ENCODE peak calls at places on chromosomes 16 and 17, in four cellular contexts. Z, F, X and D are unnamed samples. For H3K36me3 and H3K4me1, the result is how much of the 10 kb centered on the place peaks cover.

GRCh38 chr17:14038206-14038605 is 31.1 kb upstream of the COX10 start:
- DNase-seq in Z (no peak), F (no peak), X (no peak), D (no peak)

GRCh38 chr17:55496094-55496881 is 15.0 kb downstream of the SMIM36 start:
- DNase-seq in Z (no peak), F (no peak), X (no peak), D (peak)

GRCh38 chr16:66752379-66752778 is 970 bp upstream of the DYNC1LI2 start:
- DNase-seq in Z (no peak), F (no peak), X (no peak), D (no peak)

GRCh38 chr16:27639588-27640276 is 89.8 kb downstream of the KATNIP start:
- DNase-seq in Z (no peak), F (no peak), X (no peak), D (peak)

GRCh38 chr16:11079657-11080187 is 135.4 kb downstream of the CLEC16A start:
- DNase-seq in Z (no peak), F (no peak), X (no peak), D (no peak)

GRCh38 chr16:54116126-54116525 is 170.5 kb downstream of the IRX3 start:
- DNase-seq in Z (no peak), F (no peak), X (no peak), D (no peak)

GRCh38 chr17:48961516-48962233 is 6.7 kb downstream of the GIP start:
- DNase-seq in Z (no peak), F (no peak), X (peak), D (no peak)

GRCh38 chr16:90022209-90023077 is 3.2 kb upstream of the DBNDD1 start:
- DNase-seq in Z (peak), F (peak), X (peak), D (peak)

GRCh38 chr16:11734025-11734652 is 8.5 kb downstream of the TXNDC11 start:
- DNase-seq in Z (no peak), F (no peak), X (no peak), D (no peak)

DNA sequence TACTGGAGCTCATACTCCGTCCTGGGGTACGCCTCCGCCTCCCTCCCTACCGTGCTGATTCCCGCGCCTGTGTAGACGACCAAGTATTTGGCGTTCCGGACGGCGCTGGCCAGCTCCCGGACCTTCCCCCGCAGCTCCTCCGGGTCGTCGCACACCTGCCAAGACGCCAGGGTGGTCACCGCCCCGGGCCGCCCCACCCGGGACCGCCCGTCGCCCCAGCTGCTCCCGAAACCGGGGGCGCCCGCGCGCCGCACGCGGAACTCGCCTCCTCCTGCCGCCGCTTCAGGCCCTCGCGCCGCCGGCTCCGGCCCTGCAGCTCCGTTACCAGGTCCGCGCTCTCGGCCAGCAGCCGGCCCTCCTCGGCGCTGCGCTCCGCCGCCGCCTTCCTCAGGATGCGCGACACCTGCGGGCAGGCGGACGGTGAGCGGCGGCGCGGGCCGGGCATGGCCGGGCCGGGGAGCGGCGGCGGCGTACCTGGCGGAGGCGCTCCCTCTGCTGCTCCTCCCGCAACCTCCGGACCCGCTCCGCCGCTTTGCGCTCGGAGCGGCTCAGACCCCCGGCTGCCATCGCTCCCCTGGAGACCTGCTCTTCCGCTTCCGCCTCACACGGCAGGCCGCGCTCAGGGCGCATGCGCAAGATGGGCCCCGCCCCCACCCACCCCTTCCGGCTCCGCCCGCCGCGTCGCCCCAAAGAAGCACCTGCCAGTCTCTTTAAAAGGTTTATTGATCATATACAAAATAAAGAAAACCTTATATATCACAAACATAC is at the start of gene SIRT7:
- DNase-seq in Z (peak), F (peak), X (no peak), D (peak)
- H3K36me3 ChIP-seq in Z (half or more), F (under half), X (half or more), D (under half)

DNA sequence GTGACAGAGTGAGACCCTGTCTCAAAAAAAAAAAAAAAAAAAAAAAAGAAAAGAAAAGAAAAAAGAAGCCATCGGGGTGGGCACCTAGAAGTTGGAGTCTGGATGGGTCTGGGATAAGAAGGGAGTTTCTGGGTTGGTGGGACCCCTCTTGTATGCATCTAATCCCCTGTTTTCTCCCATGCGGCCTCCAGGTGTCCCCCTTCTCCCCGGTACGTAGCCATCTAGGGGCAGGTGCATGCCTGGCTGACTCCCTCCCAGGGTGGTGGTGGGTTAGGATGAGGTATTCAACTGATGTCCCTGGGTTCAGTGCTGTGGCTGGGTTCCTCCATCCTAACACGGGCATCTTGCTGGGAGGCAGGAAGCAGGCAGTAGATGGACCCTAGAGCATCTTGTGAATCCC is 13.0 kb downstream of the FMNL1 start:
- DNase-seq in Z (no peak), F (no peak), X (peak), D (no peak)
- TF ChIP-seq CTCF in Z (no peak), F (no peak), X (no peak), D (no peak)

GRCh38 chr16:84303516-84303915 is 8.8 kb downstream of the WFDC1 start:
- DNase-seq in Z (no peak), F (no peak), X (no peak), D (no peak)

GRCh38 chr16:84306564-84306963 is 11.9 kb downstream of the WFDC1 start:
- DNase-seq in Z (no peak), F (no peak), X (no peak), D (no peak)

GRCh38 chr16:84299734-84300440 is 5.2 kb downstream of the WFDC1 start:
- DNase-seq in Z (no peak), F (no peak), X (no peak), D (no peak)

GRCh38 chr16:84302111-84302954 is 7.7 kb downstream of the WFDC1 start:
- DNase-seq in Z (no peak), F (no peak), X (no peak), D (peak)

GRCh38 chr16:84303023-84303422 is 8.3 kb downstream of the WFDC1 start:
- DNase-seq in Z (no peak), F (no peak), X (no peak), D (peak)
- H3K4me1 ChIP-seq in Z (under half), F (under half), X (under half), D (under half)

GRCh38 chr17:4038076-4038475 is 73.8 kb upstream of the ATP2A3 start:
- DNase-seq in Z (no peak), F (no peak), X (no peak), D (no peak)

GRCh38 chr17:4035081-4035680 is 70.9 kb upstream of the ATP2A3 start:
- DNase-seq in Z (no peak), F (peak), X (no peak), D (no peak)

GRCh38 chr17:4032738-4033137 is 68.5 kb upstream of the ATP2A3 start:
- DNase-seq in Z (no peak), F (no peak), X (no peak), D (no peak)

GRCh38 chr17:4032245-4032644 is 68.0 kb upstream of the ATP2A3 start:
- DNase-seq in Z (no peak), F (no peak), X (no peak), D (no peak)

GRCh38 chr17:4033751-4034251 is 69.6 kb upstream of the ATP2A3 start:
- DNase-seq in Z (no peak), F (peak), X (no peak), D (no peak)
- H3K36me3 ChIP-seq in Z (under half), F (under half), X (half or more), D (half or more)

DNA sequence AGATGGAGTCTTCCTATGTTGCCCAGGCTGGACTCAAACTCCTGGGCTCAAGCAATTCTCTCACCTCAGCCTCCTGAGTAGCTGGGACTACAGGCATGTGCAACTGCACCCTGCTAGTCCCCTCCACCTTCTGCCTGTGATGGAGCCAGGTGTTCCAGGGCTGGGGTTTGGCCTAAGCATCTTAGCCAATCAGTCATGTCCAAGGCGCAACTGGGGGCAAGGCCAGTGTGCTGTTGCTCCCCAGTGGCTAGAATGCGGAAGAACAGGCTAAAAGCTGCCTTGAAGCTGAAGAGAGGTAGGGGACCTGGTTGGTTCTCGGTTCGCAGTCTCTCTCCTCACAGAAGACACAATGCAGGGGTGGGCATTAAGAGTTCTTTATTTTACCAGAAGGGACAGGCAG is 18.6 kb downstream of the FLOT2 start:
- DNase-seq in Z (peak), F (no peak), X (no peak), D (no peak)
- TF ChIP-seq CTCF in Z (no peak), F (no peak), X (peak), D (no peak)

DNA sequence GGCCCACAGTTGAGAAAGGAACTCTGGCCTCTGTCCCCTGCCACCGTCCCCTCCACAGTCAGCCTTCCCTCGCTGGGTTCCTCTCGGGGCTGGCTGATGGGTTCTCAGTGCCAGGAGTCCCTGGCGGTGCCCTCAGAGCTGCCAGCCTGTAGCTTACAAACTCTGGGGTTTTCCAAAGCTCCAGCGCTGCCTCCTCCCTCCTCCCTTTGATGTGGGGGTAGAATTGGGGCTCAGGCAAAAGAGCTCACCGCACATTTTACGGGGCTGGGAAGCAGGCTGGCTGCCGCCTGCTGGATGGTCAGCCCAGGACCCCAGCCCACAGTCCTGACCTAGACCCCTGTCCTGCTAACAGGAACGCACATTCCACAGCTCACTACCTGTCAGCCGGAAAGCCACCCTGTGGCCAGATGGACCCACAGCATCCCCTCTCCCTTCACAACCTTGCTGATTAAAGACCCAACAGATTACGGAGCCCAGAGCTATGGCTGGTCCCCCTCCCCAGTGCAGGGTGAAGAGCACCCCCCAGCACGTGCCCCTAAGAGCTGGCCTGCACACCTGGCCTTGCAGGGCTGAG is 6.0 kb downstream of the VASN start:
- DNase-seq in Z (peak), F (no peak), X (no peak), D (no peak)
- H3K4me1 ChIP-seq in Z (half or more), F (under half), X (under half), D (under half)